ENCODE peak calls at places on chromosomes 16 and 17, in ten cellular contexts. J, O, N, T, B, K, D, U, I and W are unnamed samples.

GRCh38 chr16:3999479-3999868 is 116.8 kb downstream of the ADCY9 start:
- DNase-seq in J (no peak), K (no peak), I (no peak), N (no peak), D (no peak), U (peak; percentile 77), O (no peak), T (peak; percentile 64), B (no peak), W (peak; percentile 86)

GRCh38 chr17:48720263-48721008 is 1.9 kb downstream of the PRAC1 start:
- DNase-seq in D (no peak), T (no peak), I (no peak), O (no peak), U (no peak), K (no peak), N (no peak), B (no peak), J (no peak), W (no peak)

GRCh38 chr16:20746461-20746860 is 4.8 kb upstream of the THUMPD1 start:
- DNase-seq in K (no peak), J (no peak), T (no peak), U (no peak), O (no peak), I (no peak), N (no peak), B (no peak), D (no peak), W (no peak)

GRCh38 chr16:12187939-12188673 is 211.6 kb downstream of the SNX29 start:
- DNase-seq in U (no peak), I (no peak), B (no peak), J (no peak), N (no peak), D (no peak), K (no peak), O (no peak), T (peak; percentile 12), W (no peak)

GRCh38 chr17:3555189-3555796 is 2.3 kb downstream of the TRPV3 start:
- DNase-seq in J (no peak), I (no peak), B (no peak), O (no peak), T (no peak), D (no peak), U (no peak), K (no peak), N (no peak), W (no peak)

GRCh38 chr16:85583491-85584181 is 29.5 kb upstream of the GSE1 start:
- DNase-seq in U (no peak), O (no peak), I (peak; percentile 70), B (peak; percentile 37), D (no peak), K (no peak), N (no peak), T (peak; percentile 79), J (no peak), W (no peak)

GRCh38 chr16:58733248-58733670 is 857 bp downstream of the GOT2 start:
- DNase-seq in I (no peak), J (no peak), T (peak; percentile 18), U (no peak), D (no peak), O (no peak), N (no peak), K (no peak), B (no peak), W (no peak)

GRCh38 chr16:49051626-49052025 is 230.0 kb downstream of the CBLN1 start:
- DNase-seq in N (no peak), K (no peak), U (no peak), T (no peak), J (no peak), I (no peak), O (no peak), D (no peak), B (no peak), W (no peak)

GRCh38 chr16:10964039-10964890 is 19.9 kb downstream of the CLEC16A start:
- DNase-seq in U (peak; percentile 53), I (peak; percentile 92), O (peak; percentile 75), J (peak; percentile 88), N (peak; percentile 53), B (no peak), T (peak; percentile 81), D (peak; percentile 81), K (peak; percentile 75), W (no peak)

GRCh38 chr16:75317101-75317522 is 65.7 kb upstream of the BCAR1 start:
- DNase-seq in K (peak; percentile 47), T (no peak), B (no peak), J (no peak), N (no peak), O (no peak), U (no peak), I (no peak), D (no peak), W (no peak)

GRCh38 chr17:66123163-66123562 is 68.8 kb downstream of the CEP112 start:
- DNase-seq in U (no peak), N (no peak), K (no peak), T (peak; percentile 56), J (no peak), D (no peak), B (peak; percentile 9), O (no peak), I (no peak), W (peak; percentile 2)

GRCh38 chr16:12573730-12574383 is 229.8 kb downstream of the CPPED1 start:
- DNase-seq in T (peak; percentile 46), N (peak; percentile 52), D (peak; percentile 9), O (peak; percentile 32), U (no peak), K (peak; percentile 69), B (no peak), I (peak; percentile 85), J (peak; percentile 67), W (no peak)

GRCh38 chr16:982152-983043 is 828 bp downstream of the SOX8 start:
- DNase-seq in I (no peak), N (no peak), J (no peak), O (peak; percentile 36), D (no peak), U (no peak), B (no peak), T (no peak), K (no peak), W (no peak)

GRCh38 chr16:22843122-22843521 is 29.2 kb downstream of the HS3ST2 start:
- DNase-seq in K (no peak), U (no peak), T (no peak), O (no peak), B (no peak), J (no peak), D (no peak), I (no peak), N (no peak), W (no peak)

GRCh38 chr17:8175795-8176196 is 384 bp downstream of the TMEM107 start:
- DNase-seq in K (no peak), B (no peak), T (peak; percentile 47), N (no peak), O (no peak), U (no peak), D (no peak), I (no peak), J (no peak), W (no peak)

GRCh38 chr16:84629580-84629979 is 11.7 kb upstream of the COTL1 start:
- DNase-seq in O (no peak), U (no peak), N (no peak), J (no peak), T (no peak), B (no peak), D (no peak), K (no peak), I (no peak), W (no peak)

GRCh38 chr17:77654296-77654695 is 304.2 kb upstream of the TNRC6C start:
- DNase-seq in I (no peak), D (no peak), B (no peak), J (no peak), T (no peak), N (no peak), O (no peak), U (no peak), K (no peak), W (no peak)

GRCh38 chr16:86395477-86395876 is 114.8 kb upstream of the FOXF1 start:
- DNase-seq in J (no peak), O (no peak), U (no peak), D (no peak), B (no peak), I (no peak), N (no peak), T (no peak), K (no peak), W (no peak)

GRCh38 chr17:74697477-74697876 is 15.2 kb downstream of the CD300LF start:
- DNase-seq in N (no peak), T (no peak), J (no peak), B (no peak), O (no peak), D (no peak), I (no peak), U (no peak), K (peak; percentile 49), W (no peak)

GRCh38 chr17:4072487-4073157 is 70.2 kb downstream of the ZZEF1 start:
- DNase-seq in D (no peak), B (peak; percentile 72), O (no peak), K (no peak), U (peak; percentile 2), I (no peak), N (no peak), J (no peak), T (peak; percentile 13), W (no peak)

GRCh38 chr17:17147821-17148220 is 58.3 kb downstream of the PLD6 start:
- DNase-seq in N (no peak), K (no peak), U (no peak), D (no peak), O (no peak), T (no peak), I (no peak), B (no peak), J (no peak), W (no peak)

GRCh38 chr16:16025214-16025968 is 76.0 kb downstream of the ABCC1 start:
- DNase-seq in O (peak; percentile 43), I (peak; percentile 75), T (peak; percentile 90), B (peak; percentile 69), J (no peak), N (peak; percentile 47), D (no peak), K (peak; percentile 80), U (peak; percentile 88), W (no peak)

GRCh38 chr16:85291302-85292148 is 179.3 kb upstream of the CIBAR2 start:
- DNase-seq in N (no peak), B (no peak), O (no peak), K (no peak), I (no peak), T (no peak), D (no peak), U (no peak), J (no peak), W (no peak)